ENCODE peak calls at places on chromosomes 11 and 22, in eight cellular contexts. C is A549, N is endothelial cell of umbilical vein, I is HepG2, R is HCT116, A is H1, B is GM12878, X is K562. H is an unnamed sample.

GRCh38 chr11:94224078-94224477 is 80.3 kb upstream of the IZUMO1R start:
- DNase-seq in C (no peak), N (no peak), I (no peak), R (no peak), A (no peak), B (no peak), X (no peak), H (no peak)

GRCh38 chr22:42934338-42934737 is 77.3 kb upstream of the ARFGAP3 start:
- DNase-seq in C (no peak), N (no peak), I (no peak), R (no peak), A (no peak), B (no peak), X (no peak), H (no peak)

GRCh38 chr11:32107647-32108046 is 16.8 kb downstream of the RCN1 start:
- DNase-seq in C (no peak), N (no peak), I (no peak), R (no peak), A (no peak), B (peak), X (no peak), H (no peak)

GRCh38 chr11:36008576-36008975 is 64.7 kb downstream of the LDLRAD3 start:
- DNase-seq in C (no peak), N (peak), I (no peak), R (no peak), A (no peak), B (no peak), X (no peak), H (no peak)

GRCh38 chr22:49691256-49691655 is 136.4 kb downstream of the BRD1 start:
- DNase-seq in C (no peak), N (no peak), I (no peak), R (no peak), A (no peak), B (no peak), X (no peak), H (no peak)

GRCh38 chr11:111807098-111807497 is 40.9 kb upstream of the PPP2R1B start:
- DNase-seq in C (no peak), N (no peak), I (no peak), R (no peak), A (no peak), B (no peak), X (no peak), H (no peak)

GRCh38 chr22:35369996-35370395 is 10.9 kb upstream of the HMOX1 start:
- DNase-seq in C (no peak), N (no peak), I (no peak), R (no peak), A (no peak), B (no peak), X (no peak), H (no peak)

GRCh38 chr22:41469218-41469851 is 418 bp downstream of the ACO2 start:
- DNase-seq in C (no peak), N (no peak), I (no peak), R (no peak), A (no peak), B (no peak), X (peak), H (peak)

GRCh38 chr11:19595840-19596751 is 116.5 kb upstream of the NAV2 start:
- DNase-seq in C (peak), N (peak), I (no peak), R (no peak), A (no peak), B (no peak), X (no peak), H (no peak)

GRCh38 chr22:49929553-49929979 is 11.1 kb downstream of the CRELD2 start:
- DNase-seq in C (no peak), N (no peak), I (no peak), R (no peak), A (peak), B (no peak), X (peak), H (peak)

GRCh38 chr11:86397351-86397750 is 22.7 kb downstream of the CCDC81 start:
- DNase-seq in C (no peak), N (no peak), I (no peak), R (no peak), A (no peak), B (no peak), X (no peak), H (no peak)

GRCh38 chr11:19441752-19442553 is 201.2 kb upstream of the E2F8 start:
- DNase-seq in C (peak), N (peak), I (no peak), R (peak), A (no peak), B (peak), X (peak), H (peak)

GRCh38 chr11:1401656-1402221 is 12.0 kb downstream of the BRSK2 start:
- DNase-seq in C (no peak), N (peak), I (peak), R (no peak), A (peak), B (no peak), X (peak), H (peak)

GRCh38 chr11:23991140-23991539 is 505.7 kb upstream of the LUZP2 start:
- DNase-seq in C (no peak), N (peak), I (no peak), R (no peak), A (no peak), B (no peak), X (no peak), H (no peak)

GRCh38 chr11:19173964-19174638 is 27.7 kb downstream of the CSRP3 start:
- DNase-seq in C (no peak), N (no peak), I (no peak), R (no peak), A (no peak), B (no peak), X (peak), H (no peak)

GRCh38 chr11:128796275-128796674 is 70.8 kb downstream of the KCNJ1 start:
- DNase-seq in C (no peak), N (no peak), I (no peak), R (no peak), A (no peak), B (peak), X (no peak), H (no peak)

GRCh38 chr22:36443198-36443770 is 38.2 kb downstream of the TXN2 start:
- DNase-seq in C (no peak), N (no peak), I (no peak), R (no peak), A (no peak), B (no peak), X (no peak), H (no peak)

GRCh38 chr11:117479372-117479771 is 151.7 kb downstream of the CEP164 start:
- DNase-seq in C (no peak), N (no peak), I (no peak), R (peak), A (peak), B (no peak), X (peak), H (no peak)

GRCh38 chr11:12402027-12402426 is 24.7 kb downstream of the PARVA start:
- DNase-seq in C (no peak), N (no peak), I (no peak), R (no peak), A (no peak), B (no peak), X (peak), H (no peak)
- TF ChIP-seq CTCF in C (no peak), N (no peak), I (no peak), R (no peak), A (no peak), B (no peak), X (no peak), H (no peak)

GRCh38 chr11:125512106-125512505 is 16.0 kb upstream of the FEZ1 start:
- DNase-seq in C (no peak), N (no peak), I (no peak), R (no peak), A (no peak), B (no peak), X (no peak), H (no peak)
- TF ChIP-seq POLR2A in C (no peak), N (no peak), I (no peak), R (no peak), A (no peak), B (no peak), X (no peak), H (no peak)

GRCh38 chr11:48012051-48012391 is 31.7 kb downstream of the PTPRJ start:
- DNase-seq in C (no peak), N (no peak), I (no peak), R (no peak), A (no peak), B (no peak), X (no peak), H (no peak)

GRCh38 chr11:48017105-48017874 is 36.9 kb downstream of the PTPRJ start:
- DNase-seq in C (no peak), N (no peak), I (no peak), R (no peak), A (no peak), B (no peak), X (no peak), H (no peak)

GRCh38 chr11:48014917-48015316 is 34.6 kb downstream of the PTPRJ start:
- DNase-seq in C (no peak), N (no peak), I (no peak), R (no peak), A (no peak), B (no peak), X (no peak), H (no peak)

GRCh38 chr11:48011125-48012050 is 31.0 kb downstream of the PTPRJ start:
- DNase-seq in C (no peak), N (no peak), I (no peak), R (no peak), A (no peak), B (no peak), X (no peak), H (no peak)

DNA sequence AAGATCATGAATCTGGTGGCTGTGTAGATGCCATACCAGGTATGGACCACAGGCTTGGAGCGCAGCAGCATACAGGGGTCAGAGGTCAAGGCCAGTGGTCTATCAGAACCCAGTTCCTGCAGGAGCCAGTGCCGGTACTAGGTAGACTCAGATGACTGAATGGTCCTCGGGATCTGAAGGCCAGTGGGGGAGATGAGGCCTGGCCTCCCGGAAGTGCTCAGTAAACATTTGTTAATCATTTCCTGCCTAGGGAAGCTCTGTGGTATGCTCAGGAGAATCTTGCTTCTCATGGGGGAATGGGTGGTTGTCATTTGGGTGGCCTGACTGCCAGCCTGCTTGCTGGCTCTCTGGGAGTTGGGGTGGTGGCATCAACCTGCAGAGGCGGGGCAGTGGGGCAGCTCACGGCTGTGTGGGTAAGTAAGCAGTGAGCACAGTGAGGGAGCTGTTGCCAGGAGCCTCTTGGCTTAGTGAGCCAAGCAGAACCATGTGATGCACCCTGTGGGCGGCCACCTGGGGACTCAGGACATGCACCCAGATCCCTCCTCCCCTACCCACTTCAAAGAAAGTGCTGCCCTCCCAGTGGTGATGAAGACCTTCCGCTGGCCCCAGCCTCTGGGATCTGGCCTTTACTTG is 33.0 kb downstream of the PTPRJ start:
- DNase-seq in C (peak), N (peak), I (peak), R (no peak), A (no peak), B (no peak), X (no peak), H (peak)
- TF ChIP-seq MAX in C (peak), N (no peak), I (no peak), R (no peak), A (no peak), B (no peak), X (no peak), H (peak)

DNA sequence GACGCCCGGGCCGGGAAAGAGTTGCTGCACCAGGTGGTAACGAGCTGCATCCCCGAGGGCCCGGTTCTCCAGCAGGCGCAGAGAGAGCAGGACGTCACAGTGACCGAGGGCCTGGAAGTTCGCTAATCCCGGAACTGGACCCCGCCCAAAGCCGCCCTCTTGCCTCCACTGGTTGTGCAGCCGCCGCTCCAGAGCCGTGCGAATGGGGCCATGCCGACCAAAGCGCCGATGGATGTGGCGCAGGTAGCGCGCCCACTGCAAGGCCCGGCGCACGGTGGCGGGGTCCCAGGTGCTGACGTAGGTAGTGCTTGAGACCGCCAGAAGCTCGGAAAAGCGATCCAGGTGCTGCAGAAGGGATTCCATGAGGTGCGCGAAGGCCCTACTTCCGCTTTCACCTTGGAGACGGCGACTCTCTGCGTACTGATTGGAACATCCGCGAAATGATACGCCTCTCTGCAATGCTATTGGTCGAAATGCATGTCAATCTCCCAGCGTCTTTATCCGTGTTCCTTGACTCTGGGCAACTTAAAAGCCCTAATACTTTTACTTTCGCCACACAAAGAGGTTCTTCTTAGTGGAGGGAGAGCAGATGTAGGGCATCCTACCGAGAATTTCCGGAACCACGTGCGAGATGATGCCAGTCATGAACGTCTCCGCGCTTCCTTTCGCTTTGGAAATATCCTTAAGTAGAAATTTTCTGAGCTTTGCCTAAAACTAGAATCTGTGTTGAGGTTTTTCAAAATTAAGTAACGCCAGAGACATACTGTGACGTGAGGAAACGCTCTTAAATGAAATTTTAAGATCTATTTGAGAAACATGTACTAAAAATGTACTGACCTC is at the start of gene FANCF:
- DNase-seq in C (peak), N (peak), I (peak), R (peak), A (peak), B (peak), X (peak), H (peak)
- TF ChIP-seq CTCF in C (no peak), N (no peak), I (no peak), R (no peak), A (no peak), B (no peak), X (no peak), H (no peak)

GRCh38 chr11:107676341-107676740 is 35.5 kb downstream of the SLN start:
- DNase-seq in C (no peak), N (no peak), I (no peak), R (no peak), A (no peak), B (no peak), X (no peak), H (no peak)
- TF ChIP-seq POLR2A in C (no peak), N (no peak), I (no peak), R (no peak), A (no peak), B (no peak), X (no peak), H (no peak)

GRCh38 chr22:45564349-45565030 is 61.8 kb downstream of the FBLN1 start:
- DNase-seq in C (no peak), N (no peak), I (no peak), R (no peak), A (no peak), B (no peak), X (no peak), H (no peak)

GRCh38 chr22:45562102-45562501 is 59.4 kb downstream of the FBLN1 start:
- DNase-seq in C (no peak), N (no peak), I (no peak), R (no peak), A (no peak), B (no peak), X (no peak), H (no peak)

GRCh38 chr22:45565171-45565570 is 62.5 kb downstream of the FBLN1 start:
- DNase-seq in C (no peak), N (no peak), I (no peak), R (no peak), A (no peak), B (no peak), X (no peak), H (no peak)

GRCh38 chr22:45563362-45564040 is 60.8 kb downstream of the FBLN1 start:
- DNase-seq in C (no peak), N (no peak), I (no peak), R (no peak), A (no peak), B (no peak), X (no peak), H (no peak)

GRCh38 chr22:45562537-45563361 is 60.1 kb downstream of the FBLN1 start:
- DNase-seq in C (no peak), N (no peak), I (no peak), R (no peak), A (no peak), B (no peak), X (no peak), H (no peak)
- TF ChIP-seq MAX in C (no peak), N (no peak), I (no peak), R (no peak), A (no peak), B (no peak), X (no peak), H (no peak)

GRCh38 chr11:130163346-130164220 is 4.0 kb downstream of the ST14 start:
- DNase-seq in C (no peak), N (no peak), I (peak), R (no peak), A (no peak), B (no peak), X (peak), H (peak)

GRCh38 chr11:130166457-130166784 is 6.8 kb downstream of the ST14 start:
- DNase-seq in C (peak), N (peak), I (peak), R (peak), A (no peak), B (no peak), X (peak), H (peak)

GRCh38 chr11:130165601-130166456 is 6.2 kb downstream of the ST14 start:
- DNase-seq in C (no peak), N (no peak), I (no peak), R (no peak), A (no peak), B (no peak), X (no peak), H (peak)

GRCh38 chr11:130162733-130163132 is 3.2 kb downstream of the ST14 start:
- DNase-seq in C (no peak), N (no peak), I (no peak), R (no peak), A (no peak), B (no peak), X (no peak), H (peak)

GRCh38 chr11:130164221-130164570 is 4.6 kb downstream of the ST14 start:
- DNase-seq in C (no peak), N (no peak), I (no peak), R (no peak), A (no peak), B (no peak), X (no peak), H (no peak)
- TF ChIP-seq CTCF in C (no peak), N (no peak), I (no peak), R (no peak), A (no peak), B (no peak), X (no peak), H (no peak)

GRCh38 chr11:72826191-72826941 is 12.2 kb downstream of the ATG16L2 start:
- DNase-seq in C (no peak), N (no peak), I (no peak), R (no peak), A (no peak), B (no peak), X (no peak), H (no peak)
- TF ChIP-seq POLR2A in C (no peak), N (no peak), I (peak), R (no peak), A (no peak), B (peak), X (no peak), H (no peak)

DNA sequence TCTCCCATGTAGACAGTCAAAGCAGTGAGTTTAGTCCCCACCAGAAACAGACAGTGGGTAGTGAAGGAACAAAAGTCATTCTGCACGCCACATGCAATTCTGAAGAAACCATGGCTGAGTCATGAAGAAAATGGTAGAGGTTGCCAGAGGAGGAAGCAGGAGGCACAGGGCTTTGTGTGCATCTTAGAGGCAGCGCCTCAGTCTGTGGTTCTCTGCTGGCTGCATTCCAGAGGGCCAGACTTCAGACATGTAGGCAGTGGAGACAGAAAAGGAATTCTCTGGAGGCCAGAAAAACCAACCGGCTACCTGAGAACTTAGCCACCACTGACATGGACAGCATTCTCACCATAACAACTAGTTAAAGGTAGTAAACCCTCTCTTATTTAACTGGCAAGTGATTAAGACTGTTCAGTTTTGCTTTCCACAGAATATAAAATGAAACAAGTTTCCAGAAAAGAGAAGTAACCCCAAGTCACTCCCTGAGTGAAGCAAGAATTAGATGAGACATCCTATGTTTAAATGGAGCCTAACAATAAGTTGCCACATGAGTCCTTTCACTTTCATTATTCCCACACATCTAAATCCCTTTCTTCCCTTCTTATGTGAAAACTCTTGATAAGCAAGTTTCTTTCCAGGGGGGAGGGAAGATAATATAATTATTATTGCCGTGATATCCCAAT is 556.1 kb downstream of the SOX6 start:
- DNase-seq in C (no peak), N (no peak), I (no peak), R (no peak), A (no peak), B (no peak), X (no peak), H (peak)
- TF ChIP-seq MAX in C (no peak), N (no peak), I (no peak), R (no peak), A (no peak), B (no peak), X (no peak), H (no peak)